ENCODE peak calls at places on chromosomes 16 and 17, in four cellular contexts. One of them, this sample, is unnamed.

GRCh38 chr17:10141436-10141835 is 57.0 kb downstream of the GAS7 start:
- DNase-seq in H9: no peak
- DNase-seq in mesendoderm: no peak
- DNase-seq in H1: no peak
- DNase-seq in this sample: no peak

GRCh38 chr17:66520986-66521385 is 218.6 kb downstream of the PRKCA start:
- DNase-seq in H9: no peak
- DNase-seq in mesendoderm: no peak
- DNase-seq in H1: no peak
- DNase-seq in this sample: no peak

GRCh38 chr17:14301761-14302401 is 1.0 kb downstream of the HS3ST3B1 start:
- DNase-seq in H9: peak
- DNase-seq in mesendoderm: no peak
- DNase-seq in H1: no peak
- DNase-seq in this sample: peak

GRCh38 chr17:39739020-39739884 is 1.5 kb downstream of the GRB7 start:
- DNase-seq in H9: peak
- DNase-seq in mesendoderm: peak
- DNase-seq in H1: no peak
- DNase-seq in this sample: no peak

GRCh38 chr17:39756376-39757079 is 18.8 kb downstream of the GRB7 start:
- DNase-seq in H9: no peak
- DNase-seq in mesendoderm: no peak
- DNase-seq in H1: no peak
- DNase-seq in this sample: no peak

GRCh38 chr17:50372222-50372621 is 762 bp downstream of the MRPL27 start:
- DNase-seq in H9: no peak
- DNase-seq in mesendoderm: no peak
- DNase-seq in H1: no peak
- DNase-seq in this sample: no peak

GRCh38 chr17:28491860-28492259 is 14.3 kb upstream of the FOXN1 start:
- DNase-seq in H9: no peak
- DNase-seq in mesendoderm: no peak
- DNase-seq in H1: no peak
- DNase-seq in this sample: no peak

GRCh38 chr16:19179890-19180490 is 11.9 kb downstream of the SYT17 start:
- DNase-seq in H9: peak
- DNase-seq in mesendoderm: peak
- DNase-seq in H1: no peak
- DNase-seq in this sample: peak

GRCh38 chr16:35171106-35171505 is 1711.7 kb downstream of the TP53TG3F start:
- DNase-seq in H9: no peak
- DNase-seq in mesendoderm: no peak
- DNase-seq in H1: no peak
- DNase-seq in this sample: no peak

GRCh38 chr16:53745753-53746258 is 41.9 kb downstream of the FTO start:
- DNase-seq in H9: no peak
- DNase-seq in mesendoderm: peak
- DNase-seq in H1: no peak
- DNase-seq in this sample: peak

GRCh38 chr17:81483862-81484194 is 28.8 kb downstream of the ACTG1 start:
- DNase-seq in H9: no peak
- DNase-seq in mesendoderm: no peak
- DNase-seq in H1: no peak
- DNase-seq in this sample: no peak

GRCh38 chr17:71032746-71033273 is 863.5 kb downstream of the KCNJ2 start:
- DNase-seq in H9: peak
- DNase-seq in mesendoderm: peak
- DNase-seq in H1: peak
- DNase-seq in this sample: no peak

GRCh38 chr16:77960771-77961170 is 61.6 kb upstream of the CLEC3A start:
- DNase-seq in H9: no peak
- DNase-seq in mesendoderm: no peak
- DNase-seq in H1: no peak
- DNase-seq in this sample: no peak

GRCh38 chr16:77963185-77964044 is 58.9 kb upstream of the CLEC3A start:
- DNase-seq in H9: peak
- DNase-seq in mesendoderm: peak
- DNase-seq in H1: peak
- DNase-seq in this sample: no peak

GRCh38 chr16:77962689-77963088 is 59.7 kb upstream of the CLEC3A start:
- DNase-seq in H9: no peak
- DNase-seq in mesendoderm: no peak
- DNase-seq in H1: no peak
- DNase-seq in this sample: no peak

GRCh38 chr16:77965346-77965745 is 57.0 kb upstream of the CLEC3A start:
- DNase-seq in H9: no peak
- DNase-seq in mesendoderm: no peak
- DNase-seq in H1: no peak
- DNase-seq in this sample: no peak

DNA sequence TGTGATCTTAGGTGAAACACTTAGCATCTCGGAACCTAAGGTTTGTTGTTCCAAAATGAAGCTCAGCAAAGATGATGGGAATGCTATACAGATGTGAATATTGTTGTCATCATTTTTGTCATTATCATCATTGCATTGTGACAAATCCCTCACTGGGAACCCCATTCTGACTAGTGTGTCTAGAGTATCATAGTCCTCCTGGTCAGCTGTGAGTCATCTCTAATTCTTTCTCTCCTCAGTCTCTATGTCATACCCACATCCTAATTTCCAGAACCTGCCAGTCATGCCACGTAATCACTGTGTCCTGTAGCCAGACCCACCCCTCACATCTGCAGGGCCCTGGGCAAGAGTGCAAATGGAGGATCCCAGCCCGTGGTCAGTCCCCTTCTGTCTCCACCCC is 60.5 kb upstream of the CLEC3A start:
- DNase-seq in H9: no peak
- DNase-seq in mesendoderm: no peak
- DNase-seq in H1: no peak
- DNase-seq in this sample: peak
- H3K56ac ChIP-seq in H9: no peak
- H3K56ac ChIP-seq in mesendoderm: no peak
- H3K56ac ChIP-seq in H1: no peak
- H3K56ac ChIP-seq in this sample: no peak

GRCh38 chr16:79417465-79418093 is 183.0 kb downstream of the MAF start:
- DNase-seq in H9: no peak
- DNase-seq in mesendoderm: peak
- DNase-seq in H1: no peak
- DNase-seq in this sample: no peak
- H3K56ac ChIP-seq in H9: no peak
- H3K56ac ChIP-seq in mesendoderm: peak
- H3K56ac ChIP-seq in H1: no peak
- H3K56ac ChIP-seq in this sample: no peak

GRCh38 chr17:57871155-57871554 is 21.3 kb upstream of the MRPS23 start:
- DNase-seq in H9: no peak
- DNase-seq in mesendoderm: no peak
- DNase-seq in H1: no peak
- DNase-seq in this sample: no peak

GRCh38 chr17:57871863-57872262 is 22.0 kb upstream of the MRPS23 start:
- DNase-seq in H9: no peak
- DNase-seq in mesendoderm: no peak
- DNase-seq in H1: no peak
- DNase-seq in this sample: no peak

GRCh38 chr17:57868775-57869598 is 19.1 kb upstream of the MRPS23 start:
- DNase-seq in H9: peak
- DNase-seq in mesendoderm: no peak
- DNase-seq in H1: no peak
- DNase-seq in this sample: no peak

GRCh38 chr17:57869599-57870282 is 19.9 kb upstream of the MRPS23 start:
- DNase-seq in H9: peak
- DNase-seq in mesendoderm: no peak
- DNase-seq in H1: no peak
- DNase-seq in this sample: peak

DNA sequence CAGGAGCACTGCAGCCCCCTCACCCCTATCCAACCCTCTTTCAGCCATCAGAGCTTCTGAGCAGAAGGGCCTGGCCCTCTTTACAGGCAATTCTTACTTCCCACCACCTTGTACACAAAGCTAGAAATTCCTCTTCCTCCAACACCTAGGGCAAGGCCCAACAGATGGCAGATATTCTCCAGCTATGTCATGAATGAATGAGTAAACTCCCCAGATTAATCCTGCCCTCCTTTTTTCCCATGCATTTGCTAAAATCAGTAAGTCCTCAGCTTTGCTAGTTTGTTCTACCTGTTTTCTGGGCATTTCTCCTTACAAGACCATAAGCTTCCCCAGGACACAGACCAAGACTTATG is 20.4 kb upstream of the MRPS23 start:
- DNase-seq in H9: no peak
- DNase-seq in mesendoderm: no peak
- DNase-seq in H1: no peak
- DNase-seq in this sample: peak
- H3K56ac ChIP-seq in H9: no peak
- H3K56ac ChIP-seq in mesendoderm: no peak
- H3K56ac ChIP-seq in H1: no peak
- H3K56ac ChIP-seq in this sample: peak

GRCh38 chr17:33169580-33170285 is 123.4 kb downstream of the ASIC2 start:
- DNase-seq in H9: no peak
- DNase-seq in mesendoderm: no peak
- DNase-seq in H1: no peak
- DNase-seq in this sample: peak
- H3K56ac ChIP-seq in H9: no peak
- H3K56ac ChIP-seq in mesendoderm: no peak
- H3K56ac ChIP-seq in H1: no peak
- H3K56ac ChIP-seq in this sample: no peak

DNA sequence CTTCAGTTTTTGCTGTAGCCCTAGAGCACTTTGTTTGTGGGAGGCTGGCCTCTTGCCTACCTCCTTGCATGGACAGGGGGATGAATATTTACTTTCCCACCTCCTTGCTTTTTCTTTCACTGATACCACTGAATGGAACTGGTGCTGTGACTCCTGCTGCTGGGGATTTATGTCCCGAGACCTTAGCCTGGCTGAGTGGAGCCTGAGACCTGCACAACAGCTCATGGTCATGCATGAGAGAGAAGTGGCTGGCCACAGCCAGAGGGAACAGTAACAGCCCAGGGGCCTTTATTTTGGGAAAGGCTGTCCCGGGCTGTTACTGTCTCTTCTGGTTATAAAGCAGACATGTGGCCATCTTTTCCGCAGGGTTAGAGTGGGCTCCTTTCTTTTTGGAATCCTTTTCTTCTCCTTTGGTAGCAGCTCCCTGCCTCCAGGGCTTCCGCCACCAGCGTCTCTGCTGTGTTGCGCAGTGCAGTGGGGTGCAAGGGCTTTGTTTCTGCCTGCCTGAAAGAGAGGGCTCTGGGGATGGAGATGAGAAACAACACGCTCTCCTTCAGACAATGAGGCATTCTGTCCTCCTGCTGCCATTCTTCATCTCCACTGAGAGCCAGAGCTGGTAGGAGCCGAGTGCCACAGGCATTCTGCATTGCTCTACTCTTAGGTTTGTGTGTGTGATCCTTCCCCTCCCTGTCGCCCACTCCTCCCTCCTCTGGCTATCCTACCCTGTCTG is 14.5 kb downstream of the SNX11 start:
- DNase-seq in H9: no peak
- DNase-seq in mesendoderm: no peak
- DNase-seq in H1: no peak
- DNase-seq in this sample: no peak
- H3K56ac ChIP-seq in H9: no peak
- H3K56ac ChIP-seq in mesendoderm: no peak
- H3K56ac ChIP-seq in H1: no peak
- H3K56ac ChIP-seq in this sample: no peak

GRCh38 chr16:66121466-66121865 is 245.0 kb upstream of the CDH5 start:
- DNase-seq in H9: no peak
- DNase-seq in mesendoderm: no peak
- DNase-seq in H1: no peak
- DNase-seq in this sample: peak

GRCh38 chr16:66120656-66121055 is 245.8 kb upstream of the CDH5 start:
- DNase-seq in H9: no peak
- DNase-seq in mesendoderm: no peak
- DNase-seq in H1: no peak
- DNase-seq in this sample: peak

GRCh38 chr16:66115373-66115772 is 251.1 kb upstream of the CDH5 start:
- DNase-seq in H9: no peak
- DNase-seq in mesendoderm: peak
- DNase-seq in H1: no peak
- DNase-seq in this sample: no peak

GRCh38 chr16:66116163-66116792 is 250.2 kb upstream of the CDH5 start:
- DNase-seq in H9: no peak
- DNase-seq in mesendoderm: no peak
- DNase-seq in H1: no peak
- DNase-seq in this sample: peak
- H3K56ac ChIP-seq in H9: no peak
- H3K56ac ChIP-seq in mesendoderm: no peak
- H3K56ac ChIP-seq in H1: no peak
- H3K56ac ChIP-seq in this sample: no peak

GRCh38 chr16:82783933-82784566 is 157.3 kb downstream of the CDH13 start:
- DNase-seq in H9: no peak
- DNase-seq in mesendoderm: no peak
- DNase-seq in H1: no peak
- DNase-seq in this sample: no peak
- H3K56ac ChIP-seq in H9: no peak
- H3K56ac ChIP-seq in mesendoderm: no peak
- H3K56ac ChIP-seq in H1: no peak
- H3K56ac ChIP-seq in this sample: no peak

GRCh38 chr16:10162981-10163380 is 19.2 kb downstream of the GRIN2A start:
- DNase-seq in H9: no peak
- DNase-seq in mesendoderm: no peak
- DNase-seq in H1: no peak
- DNase-seq in this sample: no peak
- H3K56ac ChIP-seq in H9: no peak
- H3K56ac ChIP-seq in mesendoderm: no peak
- H3K56ac ChIP-seq in H1: no peak
- H3K56ac ChIP-seq in this sample: no peak

DNA sequence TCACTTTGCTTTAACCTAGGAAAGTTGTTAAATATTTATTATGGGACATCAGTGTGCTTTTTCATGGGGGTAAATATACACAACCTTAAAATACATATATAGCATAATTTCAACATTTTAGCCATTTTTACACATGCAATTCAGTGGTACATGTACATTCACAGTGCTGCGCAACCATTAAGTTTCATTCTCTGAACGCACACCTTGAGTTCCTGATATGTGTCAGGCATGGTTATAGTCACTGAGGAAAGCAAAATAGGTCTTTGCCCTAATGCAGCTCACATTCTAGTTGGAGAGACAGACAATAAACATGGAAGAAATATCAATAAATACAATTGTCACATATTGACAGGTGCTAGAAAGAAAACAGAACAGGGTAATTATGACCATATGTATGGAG is 12.8 kb upstream of the CNEP1R1 start:
- DNase-seq in H9: no peak
- DNase-seq in mesendoderm: no peak
- DNase-seq in H1: no peak
- DNase-seq in this sample: no peak
- H3K56ac ChIP-seq in H9: no peak
- H3K56ac ChIP-seq in mesendoderm: no peak
- H3K56ac ChIP-seq in H1: no peak
- H3K56ac ChIP-seq in this sample: no peak

GRCh38 chr17:5676012-5676411 is 91.7 kb upstream of the NLRP1 start:
- DNase-seq in H9: no peak
- DNase-seq in mesendoderm: no peak
- DNase-seq in H1: no peak
- DNase-seq in this sample: no peak
- H3K56ac ChIP-seq in H9: no peak
- H3K56ac ChIP-seq in mesendoderm: no peak
- H3K56ac ChIP-seq in H1: no peak
- H3K56ac ChIP-seq in this sample: no peak